ENCODE peak calls at places on chromosomes 7 and 10, in eight cellular contexts. I is Peyer's patch, Q is left ventricle myocardium inferior, X is cardiac muscle cell, A is fibroblast of lung, O is OCI-LY7, H is AG10803, J is thyroid gland. C is an unnamed sample.

GRCh38 chr7:114085592-114086490 is 167.0 kb upstream of the PPP1R3A start:
- DNase-seq in I (no peak), Q (peak), X (peak), A (peak), O (no peak), H (peak), J (peak), C (peak)

GRCh38 chr10:91312031-91312733 is 91.7 kb downstream of the PCGF5 start:
- DNase-seq in I (no peak), Q (no peak), X (no peak), A (peak), O (no peak), H (peak), J (no peak), C (no peak)

GRCh38 chr10:3624367-3624766 is 160.6 kb downstream of the KLF6 start:
- DNase-seq in I (no peak), Q (no peak), X (peak), A (peak), O (peak), H (peak), J (no peak), C (no peak)

GRCh38 chr10:102799691-102800435 is 37.4 kb downstream of the CYP17A1 start:
- DNase-seq in I (no peak), Q (peak), X (no peak), A (no peak), O (no peak), H (no peak), J (peak), C (no peak)

GRCh38 chr10:209357-209756 is 74.1 kb downstream of the ZMYND11 start:
- DNase-seq in I (no peak), Q (no peak), X (peak), A (peak), O (no peak), H (no peak), J (no peak), C (no peak)

GRCh38 chr7:149016876-149017275 is 11.4 kb downstream of the PDIA4 start:
- DNase-seq in I (no peak), Q (no peak), X (no peak), A (no peak), O (no peak), H (no peak), J (no peak), C (no peak)

GRCh38 chr10:115657161-115657850 is 564.1 kb downstream of the ATRNL1 start:
- DNase-seq in I (no peak), Q (no peak), X (no peak), A (peak), O (no peak), H (no peak), J (no peak), C (no peak)

GRCh38 chr7:131329176-131329570 is 1.5 kb downstream of the MKLN1 start:
- DNase-seq in I (no peak), Q (no peak), X (peak), A (peak), O (no peak), H (no peak), J (no peak), C (peak)

GRCh38 chr10:110192552-110192951 is 14.9 kb upstream of the MXI1 start:
- DNase-seq in I (no peak), Q (no peak), X (peak), A (no peak), O (no peak), H (no peak), J (no peak), C (no peak)

GRCh38 chr7:84145892-84146291 is 48.7 kb downstream of the SEMA3A start:
- DNase-seq in I (no peak), Q (no peak), X (no peak), A (no peak), O (no peak), H (no peak), J (no peak), C (no peak)

GRCh38 chr10:6211341-6212265 is 8.9 kb downstream of the PFKFB3 start:
- DNase-seq in I (no peak), Q (peak), X (peak), A (peak), O (no peak), H (peak), J (no peak), C (no peak)

GRCh38 chr10:36188054-36188453 is 546.0 kb upstream of the FZD8 start:
- DNase-seq in I (no peak), Q (peak), X (peak), A (peak), O (no peak), H (no peak), J (no peak), C (no peak)

GRCh38 chr7:2820508-2820934 is 23.6 kb downstream of the GNA12 start:
- DNase-seq in I (peak), Q (peak), X (peak), A (peak), O (no peak), H (peak), J (peak), C (peak)

GRCh38 chr7:139054101-139054500 is 18.3 kb upstream of the ZC3HAV1L start:
- DNase-seq in I (no peak), Q (no peak), X (no peak), A (no peak), O (no peak), H (no peak), J (no peak), C (no peak)

GRCh38 chr10:97738616-97739015 is 1.7 kb downstream of the ZFYVE27 start:
- DNase-seq in I (no peak), Q (no peak), X (no peak), A (no peak), O (no peak), H (no peak), J (no peak), C (no peak)

GRCh38 chr7:38796636-38797501 is 112.1 kb downstream of the VPS41 start:
- DNase-seq in I (peak), Q (no peak), X (peak), A (peak), O (peak), H (peak), J (peak), C (peak)

GRCh38 chr7:116315293-116315692 is 105.0 kb downstream of the TES start:
- DNase-seq in I (no peak), Q (no peak), X (no peak), A (peak), O (no peak), H (peak), J (no peak), C (no peak)

GRCh38 chr10:116120688-116121087 is 152.3 kb downstream of the GFRA1 start:
- DNase-seq in I (no peak), Q (no peak), X (no peak), A (no peak), O (no peak), H (no peak), J (no peak), C (no peak)

GRCh38 chr10:117603726-117604125 is 61.2 kb downstream of the EMX2 start:
- DNase-seq in I (no peak), Q (no peak), X (no peak), A (no peak), O (no peak), H (no peak), J (no peak), C (no peak)

GRCh38 chr7:149381245-149381644 is 79.6 kb downstream of the ZNF777 start:
- DNase-seq in I (no peak), Q (no peak), X (no peak), A (no peak), O (peak), H (no peak), J (no peak), C (no peak)

GRCh38 chr10:46290101-46290884 is 3.5 kb downstream of the ANTXRL start:
- DNase-seq in I (no peak), Q (no peak), X (no peak), A (no peak), O (no peak), H (no peak), J (no peak), C (no peak)

GRCh38 chr7:70016044-70016770 is 417.9 kb downstream of the AUTS2 start:
- DNase-seq in I (no peak), Q (no peak), X (peak), A (peak), O (no peak), H (peak), J (no peak), C (no peak)

GRCh38 chr10:14574291-14574690 is 200.4 kb downstream of the FAM107B start:
- DNase-seq in I (no peak), Q (no peak), X (no peak), A (no peak), O (no peak), H (no peak), J (no peak), C (no peak)

GRCh38 chr10:29304259-29305030 is 15.6 kb downstream of the LYZL1 start:
- DNase-seq in I (no peak), Q (peak), X (peak), A (peak), O (peak), H (peak), J (peak), C (peak)

GRCh38 chr10:13351340-13351915 is 3.3 kb upstream of the SEPHS1 start:
- DNase-seq in I (peak), Q (no peak), X (no peak), A (no peak), O (peak), H (no peak), J (no peak), C (no peak)

GRCh38 chr7:149748223-149748874 is 25.0 kb downstream of the ZNF467 start:
- DNase-seq in I (no peak), Q (no peak), X (peak), A (no peak), O (no peak), H (no peak), J (no peak), C (no peak)

GRCh38 chr7:43112941-43113621 is 634 bp downstream of the HECW1 start:
- DNase-seq in I (no peak), Q (peak), X (peak), A (peak), O (no peak), H (peak), J (peak), C (no peak)

GRCh38 chr10:78377362-78377761 is 343.7 kb downstream of the RPS24 start:
- DNase-seq in I (no peak), Q (no peak), X (peak), A (no peak), O (no peak), H (no peak), J (no peak), C (no peak)

GRCh38 chr10:96133135-96133534 is 3.0 kb downstream of the ZNF518A start:
- DNase-seq in I (no peak), Q (no peak), X (no peak), A (no peak), O (no peak), H (no peak), J (no peak), C (no peak)

GRCh38 chr7:30752979-30753378 is 1.0 kb downstream of the INMT start:
- DNase-seq in I (no peak), Q (peak), X (peak), A (peak), O (no peak), H (peak), J (peak), C (peak)

GRCh38 chr7:94888542-94888941 is 18.9 kb upstream of the PPP1R9A start:
- DNase-seq in I (no peak), Q (no peak), X (peak), A (peak), O (no peak), H (no peak), J (peak), C (peak)
- TF ChIP-seq CTCF in I (no peak), Q (peak), X (peak), A (no peak), O (no peak), H (no peak), J (peak), C (peak)

DNA sequence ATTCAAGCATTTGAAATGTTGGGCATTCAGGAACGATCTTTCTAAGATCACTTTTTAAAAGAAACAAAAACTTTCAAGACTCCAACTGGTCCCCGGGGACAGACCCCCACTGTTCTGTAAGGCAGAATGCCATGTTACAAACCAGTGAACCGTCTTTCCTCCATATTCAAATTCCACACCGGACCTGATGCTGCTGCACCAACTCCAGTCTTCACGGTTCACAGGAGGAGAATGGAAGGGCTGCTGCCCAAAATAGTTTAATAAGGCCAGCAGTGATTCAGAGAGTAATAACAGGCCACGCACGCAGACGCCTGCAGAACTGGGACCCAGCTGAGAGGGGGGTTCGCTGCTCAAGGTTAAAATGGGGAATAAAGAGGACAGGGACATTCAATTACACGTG is 47.2 kb downstream of the OSBPL3 start:
- DNase-seq in I (no peak), Q (no peak), X (no peak), A (no peak), O (peak), H (no peak), J (peak), C (no peak)
- H3K4me3 ChIP-seq in I (no peak), Q (no peak), X (no peak), A (no peak), O (peak), H (no peak), J (no peak), C (no peak)

GRCh38 chr10:71064413-71065118 is 147.8 kb upstream of the UNC5B start:
- DNase-seq in I (no peak), Q (peak), X (no peak), A (no peak), O (no peak), H (no peak), J (no peak), C (no peak)
- TF ChIP-seq CTCF in I (no peak), Q (peak), X (peak), A (no peak), O (peak), H (no peak), J (no peak), C (no peak)

GRCh38 chr7:11846311-11846710 is 14.3 kb upstream of the THSD7A start:
- DNase-seq in I (no peak), Q (no peak), X (peak), A (peak), O (no peak), H (no peak), J (no peak), C (no peak)
- H3K4me3 ChIP-seq in I (no peak), Q (no peak), X (no peak), A (no peak), O (no peak), H (no peak), J (no peak), C (no peak)

DNA sequence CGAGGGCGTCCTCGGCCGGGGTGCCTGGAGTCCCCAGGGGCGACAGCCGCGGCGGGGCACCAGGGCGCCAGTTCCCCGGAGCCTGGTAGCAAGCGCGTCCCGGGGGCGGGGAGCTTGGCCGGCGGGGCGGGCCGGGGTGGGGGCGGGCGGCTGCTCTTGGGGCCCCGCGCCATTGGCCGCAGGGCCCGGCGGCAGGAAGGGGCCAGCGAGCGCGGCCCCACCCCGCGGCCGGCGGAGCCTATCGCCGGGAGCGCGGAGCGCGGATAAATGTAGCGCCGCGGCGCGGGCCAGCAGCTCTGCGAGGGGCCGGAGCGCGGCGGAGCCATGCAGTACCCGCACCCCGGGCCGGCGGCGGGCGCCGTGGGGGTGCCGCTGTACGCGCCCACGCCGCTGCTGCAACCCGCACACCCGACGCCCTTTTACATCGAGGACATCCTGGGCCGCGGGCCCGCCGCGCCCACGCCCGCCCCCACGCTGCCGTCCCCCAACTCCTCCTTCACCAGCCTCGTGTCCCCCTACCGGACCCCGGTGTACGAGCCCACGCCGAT is at the start of gene HHEX:
- DNase-seq in I (peak), Q (peak), X (peak), A (peak), O (peak), H (peak), J (peak), C (peak)
- TF ChIP-seq CTCF in I (no peak), Q (no peak), X (no peak), A (no peak), O (no peak), H (no peak), J (no peak), C (no peak)

GRCh38 chr10:130052193-130052592 is 58.4 kb downstream of the C10orf143 start:
- DNase-seq in I (no peak), Q (no peak), X (no peak), A (no peak), O (no peak), H (no peak), J (no peak), C (no peak)

GRCh38 chr10:130048081-130048480 is 62.5 kb downstream of the C10orf143 start:
- DNase-seq in I (no peak), Q (no peak), X (no peak), A (no peak), O (no peak), H (no peak), J (no peak), C (no peak)

GRCh38 chr10:130050008-130050407 is 60.6 kb downstream of the C10orf143 start:
- DNase-seq in I (no peak), Q (no peak), X (no peak), A (no peak), O (no peak), H (no peak), J (no peak), C (no peak)

GRCh38 chr10:130049244-130049643 is 61.4 kb downstream of the C10orf143 start:
- DNase-seq in I (no peak), Q (no peak), X (no peak), A (no peak), O (no peak), H (no peak), J (no peak), C (no peak)

GRCh38 chr10:130050721-130051120 is 59.9 kb downstream of the C10orf143 start:
- DNase-seq in I (no peak), Q (no peak), X (no peak), A (no peak), O (no peak), H (no peak), J (no peak), C (no peak)
- H3K4me3 ChIP-seq in I (no peak), Q (no peak), X (no peak), A (no peak), O (no peak), H (no peak), J (no peak), C (no peak)

DNA sequence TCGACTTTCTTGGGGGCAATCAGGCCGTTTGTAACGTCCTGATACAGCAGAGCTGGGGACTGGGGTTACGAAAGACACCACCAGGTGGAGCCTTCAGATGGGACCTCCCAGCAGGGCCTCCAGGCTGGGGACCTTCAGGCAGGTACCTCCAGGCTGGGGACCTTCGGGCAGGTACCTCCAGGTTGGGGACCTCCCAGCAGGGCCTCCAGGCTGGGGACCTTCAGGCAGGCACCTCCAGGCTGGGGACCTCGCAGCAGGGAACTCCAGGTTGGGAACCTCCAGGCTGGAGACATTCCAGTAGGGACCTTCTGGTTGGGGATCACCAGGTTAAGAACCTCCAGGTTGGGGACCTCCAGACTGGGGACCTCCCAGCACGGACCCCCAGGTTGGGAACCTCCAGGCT is 23.5 kb upstream of the GPR146 start:
- DNase-seq in I (no peak), Q (no peak), X (no peak), A (no peak), O (peak), H (no peak), J (no peak), C (no peak)
- TF ChIP-seq CTCF in I (peak), Q (peak), X (no peak), A (no peak), O (peak), H (no peak), J (no peak), C (peak)

GRCh38 chr7:57404967-57405421 is 45.0 kb upstream of the ZNF716 start:
- DNase-seq in I (no peak), Q (no peak), X (no peak), A (no peak), O (no peak), H (no peak), J (no peak), C (no peak)
- H3K4me3 ChIP-seq in I (no peak), Q (peak), X (no peak), A (no peak), O (no peak), H (no peak), J (no peak), C (no peak)

DNA sequence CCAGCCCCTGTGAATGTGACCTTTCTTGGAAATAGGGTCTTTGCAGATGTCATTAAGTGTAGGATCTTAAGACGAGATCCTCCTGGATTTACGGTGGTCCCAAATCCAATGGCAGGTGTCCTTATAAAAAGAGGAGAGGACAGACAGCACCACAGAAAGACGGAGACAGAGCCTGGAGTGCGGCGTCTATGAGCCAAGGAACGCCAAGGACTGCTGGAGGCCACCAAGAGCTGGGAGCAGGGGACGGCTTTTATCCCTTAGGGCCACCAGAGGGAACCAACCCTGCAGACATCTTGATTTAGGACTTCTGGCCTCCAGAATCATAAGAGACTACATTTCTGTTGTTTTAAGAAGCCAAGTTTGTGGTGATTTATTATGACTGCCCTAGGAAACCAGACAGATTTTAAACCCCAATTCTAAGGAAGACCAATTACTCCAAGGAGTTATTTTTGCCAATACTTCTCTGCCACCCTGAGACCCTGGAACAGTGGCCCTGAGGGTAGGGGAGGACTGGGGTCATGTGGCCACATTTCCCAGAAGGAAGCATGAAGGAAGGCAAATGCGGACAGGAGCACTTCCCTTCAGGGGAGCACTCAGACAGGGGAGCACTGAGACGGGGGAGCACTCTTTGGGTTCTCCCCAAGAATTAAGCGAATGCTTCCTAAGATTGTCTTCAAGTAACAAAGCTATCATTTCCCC is 67.6 kb downstream of the CHST15 start:
- DNase-seq in I (peak), Q (no peak), X (peak), A (peak), O (peak), H (peak), J (no peak), C (no peak)
- TF ChIP-seq CTCF in I (peak), Q (peak), X (no peak), A (peak), O (peak), H (peak), J (no peak), C (peak)